ENCODE peak calls at places on chromosome 15, in six cellular contexts. W is neural crest cell; X is LoVo; P is AG04450; Y is AG20443; H is effector memory CD8-positive, alpha-beta T cell. C is an unnamed sample.

GRCh38 chr15:27074179-27074578 is 103.2 kb downstream of the GABRG3 start:
- DNase-seq in W (no peak), X (no peak), P (no peak), Y (no peak), H (no peak), C (no peak)

GRCh38 chr15:79296583-79296982 is 14.1 kb downstream of the ANKRD34C start:
- DNase-seq in W (no peak), X (no peak), P (no peak), Y (no peak), H (no peak), C (no peak)

GRCh38 chr15:95446854-95447253 is 883.6 kb upstream of the NR2F2 start:
- DNase-seq in W (no peak), X (no peak), P (no peak), Y (no peak), H (peak), C (no peak)

GRCh38 chr15:62509395-62509973 is 344.4 kb upstream of the C2CD4B start:
- DNase-seq in W (no peak), X (no peak), P (no peak), Y (no peak), H (no peak), C (no peak)

GRCh38 chr15:98650871-98651481 is 2.6 kb downstream of the IGF1R start:
- DNase-seq in W (no peak), X (no peak), P (no peak), Y (peak), H (no peak), C (no peak)

GRCh38 chr15:25176616-25176923 is 221.8 kb downstream of the SNRPN start:
- DNase-seq in W (no peak), X (no peak), P (no peak), Y (peak), H (no peak), C (no peak)

GRCh38 chr15:52306270-52306669 is 10.7 kb upstream of the MYO5C start:
- DNase-seq in W (no peak), X (no peak), P (peak), Y (no peak), H (no peak), C (no peak)

GRCh38 chr15:42964476-42964875 is 43.9 kb upstream of the TTBK2 start:
- DNase-seq in W (no peak), X (no peak), P (no peak), Y (no peak), H (no peak), C (no peak)

GRCh38 chr15:73996267-73996666 is 1.8 kb downstream of the PML start:
- DNase-seq in W (no peak), X (no peak), P (no peak), Y (no peak), H (no peak), C (no peak)

GRCh38 chr15:72847806-72848205 is 64.2 kb upstream of the ADPGK start:
- DNase-seq in W (no peak), X (no peak), P (no peak), Y (no peak), H (no peak), C (no peak)

GRCh38 chr15:101303408-101303807 is 8.4 kb upstream of the SNRPA1 start:
- DNase-seq in W (no peak), X (no peak), P (no peak), Y (peak), H (no peak), C (no peak)

GRCh38 chr15:64096486-64097431 is 977 bp downstream of the SNX1 start:
- DNase-seq in W (no peak), X (peak), P (no peak), Y (peak), H (no peak), C (no peak)

GRCh38 chr15:40217166-40217785 is 21.6 kb upstream of the PAK6 start:
- DNase-seq in W (peak), X (peak), P (peak), Y (peak), H (peak), C (no peak)

GRCh38 chr15:40439461-40440299 is 1.1 kb upstream of the BAHD1 start:
- DNase-seq in W (no peak), X (peak), P (no peak), Y (no peak), H (no peak), C (peak)

GRCh38 chr15:31486506-31486905 is 159.9 kb downstream of the KLF13 start:
- DNase-seq in W (no peak), X (no peak), P (no peak), Y (no peak), H (no peak), C (no peak)

GRCh38 chr15:73683624-73684536 is at the start of gene CD276:
- DNase-seq in W (peak), X (peak), P (no peak), Y (peak), H (no peak), C (no peak)

GRCh38 chr15:40825661-40826088 is 2.8 kb downstream of the PPP1R14D start:
- DNase-seq in W (no peak), X (peak), P (peak), Y (peak), H (no peak), C (no peak)

GRCh38 chr15:32124726-32125125 is 94.4 kb downstream of the CHRNA7 start:
- DNase-seq in W (no peak), X (no peak), P (no peak), Y (no peak), H (no peak), C (no peak)

GRCh38 chr15:79283252-79284048 is 928 bp downstream of the ANKRD34C start:
- DNase-seq in W (peak), X (no peak), P (no peak), Y (peak), H (no peak), C (peak)

GRCh38 chr15:25486051-25486450 is 47.2 kb upstream of the UBE3A start:
- DNase-seq in W (no peak), X (no peak), P (no peak), Y (no peak), H (no peak), C (no peak)

GRCh38 chr15:78617131-78617915 is 3.5 kb downstream of the CHRNA3 start:
- DNase-seq in W (no peak), X (no peak), P (no peak), Y (no peak), H (no peak), C (no peak)

GRCh38 chr15:47516576-47517371 is 200.5 kb upstream of the SEMA6D start:
- DNase-seq in W (no peak), X (no peak), P (no peak), Y (peak), H (no peak), C (no peak)

GRCh38 chr15:40428183-40428582 is 12.6 kb upstream of the BAHD1 start:
- DNase-seq in W (no peak), X (no peak), P (no peak), Y (no peak), H (no peak), C (no peak)

GRCh38 chr15:74541494-74542191 is 623 bp downstream of the ARID3B start:
- DNase-seq in W (peak), X (peak), P (no peak), Y (peak), H (peak), C (peak)

GRCh38 chr15:80570553-80570952 is 124.6 kb upstream of the ABHD17C start:
- DNase-seq in W (no peak), X (no peak), P (no peak), Y (no peak), H (no peak), C (no peak)

GRCh38 chr15:56532766-56533455 is 68.0 kb upstream of the MNS1 start:
- DNase-seq in W (no peak), X (no peak), P (no peak), Y (no peak), H (no peak), C (no peak)

GRCh38 chr15:84910928-84911623 is 26.6 kb downstream of the SLC28A1 start:
- DNase-seq in W (no peak), X (no peak), P (no peak), Y (no peak), H (no peak), C (no peak)

C was measured in T-helper 9 cell.